ENCODE peak calls at places on chromosome 10, in four cellular contexts. One of them, this sample, is unnamed.

GRCh38 chr10:77417359-77417758 is 220.2 kb downstream of the KCNMA1 start:
- DNase-seq in prostate gland: no peak
- DNase-seq in psoas muscle: no peak
- DNase-seq in astrocyte: no peak
- DNase-seq in this sample: no peak

GRCh38 chr10:77641788-77642397 is 4.3 kb upstream of the KCNMA1 start:
- DNase-seq in psoas muscle: no peak
- DNase-seq in astrocyte: peak; percentile 47
- DNase-seq in prostate gland: peak; percentile 75
- DNase-seq in this sample: no peak

GRCh38 chr10:78470267-78471103 is 436.8 kb downstream of the RPS24 start:
- DNase-seq in astrocyte: peak; percentile 20
- DNase-seq in prostate gland: no peak
- DNase-seq in psoas muscle: no peak
- DNase-seq in this sample: no peak

GRCh38 chr10:98357208-98357836 is 57.7 kb downstream of the PYROXD2 start:
- DNase-seq in prostate gland: no peak
- DNase-seq in psoas muscle: no peak
- DNase-seq in astrocyte: peak; percentile 62
- DNase-seq in this sample: no peak

GRCh38 chr10:80454526-80455460 is 683 bp downstream of the TSPAN14 start:
- DNase-seq in psoas muscle: peak; percentile 48
- DNase-seq in astrocyte: no peak
- DNase-seq in prostate gland: no peak
- DNase-seq in this sample: peak; percentile 77

GRCh38 chr10:38159007-38159406 is 64.9 kb downstream of the ZNF37A start:
- DNase-seq in astrocyte: no peak
- DNase-seq in psoas muscle: no peak
- DNase-seq in prostate gland: no peak
- DNase-seq in this sample: no peak

GRCh38 chr10:68334672-68335467 is 2.1 kb upstream of the PBLD start:
- DNase-seq in psoas muscle: no peak
- DNase-seq in prostate gland: no peak
- DNase-seq in astrocyte: no peak
- DNase-seq in this sample: no peak

GRCh38 chr10:90579602-90580242 is 278.1 kb downstream of the HTR7 start:
- DNase-seq in astrocyte: peak; percentile 53
- DNase-seq in prostate gland: no peak
- DNase-seq in psoas muscle: no peak
- DNase-seq in this sample: no peak

GRCh38 chr10:86556933-86557649 is 35.5 kb upstream of the WAPL start:
- DNase-seq in prostate gland: no peak
- DNase-seq in astrocyte: no peak
- DNase-seq in psoas muscle: no peak
- DNase-seq in this sample: no peak

GRCh38 chr10:97771055-97771811 is 566 bp downstream of the SFRP5 start:
- DNase-seq in prostate gland: no peak
- DNase-seq in psoas muscle: no peak
- DNase-seq in astrocyte: peak; percentile 26
- DNase-seq in this sample: no peak

GRCh38 chr10:32943854-32944661 is 14.0 kb downstream of the ITGB1 start:
- DNase-seq in astrocyte: no peak
- DNase-seq in prostate gland: no peak
- DNase-seq in psoas muscle: no peak
- DNase-seq in this sample: no peak

GRCh38 chr10:84159076-84159475 is 14.5 kb upstream of the GPR15LG start:
- DNase-seq in psoas muscle: no peak
- DNase-seq in astrocyte: no peak
- DNase-seq in prostate gland: no peak
- DNase-seq in this sample: no peak

GRCh38 chr10:109784236-109784635 is 139.1 kb downstream of the XPNPEP1 start:
- DNase-seq in psoas muscle: no peak
- DNase-seq in prostate gland: no peak
- DNase-seq in astrocyte: peak; percentile 38
- DNase-seq in this sample: no peak

GRCh38 chr10:7622969-7623368 is 43.8 kb downstream of the ITIH5 start:
- DNase-seq in prostate gland: no peak
- DNase-seq in astrocyte: no peak
- DNase-seq in psoas muscle: no peak
- DNase-seq in this sample: no peak

GRCh38 chr10:77862595-77862994 is 64.0 kb downstream of the DLG5 start:
- DNase-seq in psoas muscle: no peak
- DNase-seq in prostate gland: no peak
- DNase-seq in astrocyte: no peak
- DNase-seq in this sample: no peak

GRCh38 chr10:123573236-123574147 is 92.7 kb upstream of the GPR26 start:
- DNase-seq in psoas muscle: no peak
- DNase-seq in astrocyte: no peak
- DNase-seq in prostate gland: peak; percentile 40
- DNase-seq in this sample: peak; percentile 76

GRCh38 chr10:23110722-23111660 is 15.6 kb downstream of the MSRB2 start:
- DNase-seq in astrocyte: no peak
- DNase-seq in prostate gland: no peak
- DNase-seq in psoas muscle: no peak
- DNase-seq in this sample: no peak

GRCh38 chr10:60753817-60754216 is 24.5 kb upstream of the CDK1 start:
- DNase-seq in astrocyte: no peak
- DNase-seq in psoas muscle: no peak
- DNase-seq in prostate gland: no peak
- DNase-seq in this sample: no peak

GRCh38 chr10:1374901-1375804 is 319.0 kb downstream of the WDR37 start:
- DNase-seq in psoas muscle: no peak
- DNase-seq in astrocyte: no peak
- DNase-seq in prostate gland: no peak
- DNase-seq in this sample: no peak

GRCh38 chr10:32958992-32959703 is 1.1 kb upstream of the ITGB1 start:
- DNase-seq in psoas muscle: no peak
- DNase-seq in prostate gland: no peak
- DNase-seq in astrocyte: no peak
- DNase-seq in this sample: no peak

GRCh38 chr10:5588603-5589002 is 63.8 kb downstream of the CALML3 start:
- DNase-seq in psoas muscle: no peak
- DNase-seq in prostate gland: no peak
- DNase-seq in astrocyte: no peak
- DNase-seq in this sample: no peak

GRCh38 chr10:48554668-48555067 is 50.2 kb downstream of the ARHGAP22 start:
- DNase-seq in prostate gland: no peak
- DNase-seq in astrocyte: no peak
- DNase-seq in psoas muscle: no peak
- DNase-seq in this sample: no peak

GRCh38 chr10:76437011-76437410 is 1005.6 kb downstream of the LRMDA start:
- DNase-seq in prostate gland: no peak
- DNase-seq in psoas muscle: no peak
- DNase-seq in astrocyte: no peak
- DNase-seq in this sample: no peak

GRCh38 chr10:110764378-110764777 is 107.3 kb upstream of the PDCD4 start:
- DNase-seq in psoas muscle: no peak
- DNase-seq in astrocyte: no peak
- DNase-seq in prostate gland: no peak
- DNase-seq in this sample: no peak

GRCh38 chr10:71891437-71891836 is 40.4 kb upstream of the PSAP start:
- DNase-seq in prostate gland: no peak
- DNase-seq in astrocyte: no peak
- DNase-seq in psoas muscle: no peak
- DNase-seq in this sample: peak; percentile 35

GRCh38 chr10:71889388-71889987 is 38.4 kb upstream of the PSAP start:
- DNase-seq in psoas muscle: no peak
- DNase-seq in astrocyte: no peak
- DNase-seq in prostate gland: no peak
- DNase-seq in this sample: peak; percentile 16

GRCh38 chr10:71887767-71888166 is 36.7 kb upstream of the PSAP start:
- DNase-seq in psoas muscle: no peak
- DNase-seq in prostate gland: no peak
- DNase-seq in astrocyte: no peak
- DNase-seq in this sample: peak; percentile 13

GRCh38 chr10:71888248-71888622 is 37.2 kb upstream of the PSAP start:
- DNase-seq in prostate gland: no peak
- DNase-seq in astrocyte: no peak
- DNase-seq in psoas muscle: no peak
- DNase-seq in this sample: peak; percentile 28

GRCh38 chr10:71888623-71889387 is 37.8 kb upstream of the PSAP start:
- DNase-seq in astrocyte: peak; percentile 79
- DNase-seq in prostate gland: peak; percentile 34
- DNase-seq in psoas muscle: peak; percentile 87
- DNase-seq in this sample: peak; percentile 83
- TF ChIP-seq CTCF in astrocyte: no peak
- TF ChIP-seq CTCF in prostate gland: no peak
- TF ChIP-seq CTCF in psoas muscle: no peak
- TF ChIP-seq CTCF in this sample: no peak

GRCh38 chr10:88060762-88061161 is 197.3 kb downstream of the PTEN start:
- DNase-seq in astrocyte: no peak
- DNase-seq in psoas muscle: no peak
- DNase-seq in prostate gland: no peak
- DNase-seq in this sample: no peak
- TF ChIP-seq CTCF in astrocyte: no peak
- TF ChIP-seq CTCF in psoas muscle: no peak
- TF ChIP-seq CTCF in prostate gland: no peak
- TF ChIP-seq CTCF in this sample: no peak

GRCh38 chr10:34667177-34667576 is 147.9 kb downstream of the PARD3 start:
- DNase-seq in psoas muscle: no peak
- DNase-seq in prostate gland: no peak
- DNase-seq in astrocyte: no peak
- DNase-seq in this sample: no peak

GRCh38 chr10:34664706-34665105 is 150.4 kb downstream of the PARD3 start:
- DNase-seq in astrocyte: no peak
- DNase-seq in prostate gland: no peak
- DNase-seq in psoas muscle: no peak
- DNase-seq in this sample: no peak

GRCh38 chr10:34670101-34670500 is 145.0 kb downstream of the PARD3 start:
- DNase-seq in astrocyte: no peak
- DNase-seq in psoas muscle: no peak
- DNase-seq in prostate gland: no peak
- DNase-seq in this sample: no peak

GRCh38 chr10:34669079-34669478 is 146.0 kb downstream of the PARD3 start:
- DNase-seq in astrocyte: no peak
- DNase-seq in prostate gland: no peak
- DNase-seq in psoas muscle: no peak
- DNase-seq in this sample: no peak

GRCh38 chr10:34666008-34666700 is 148.9 kb downstream of the PARD3 start:
- DNase-seq in prostate gland: peak; percentile 63
- DNase-seq in psoas muscle: no peak
- DNase-seq in astrocyte: peak; percentile 91
- DNase-seq in this sample: no peak
- TF ChIP-seq CTCF in prostate gland: peak; percentile 72
- TF ChIP-seq CTCF in psoas muscle: peak; percentile 69
- TF ChIP-seq CTCF in astrocyte: peak; percentile 69
- TF ChIP-seq CTCF in this sample: peak; percentile 39

GRCh38 chr10:81873231-81873931 is 1.6 kb upstream of the NRG3 start:
- DNase-seq in psoas muscle: no peak
- DNase-seq in astrocyte: no peak
- DNase-seq in prostate gland: no peak
- DNase-seq in this sample: no peak

GRCh38 chr10:81874878-81875679 is at the start of gene NRG3:
- DNase-seq in prostate gland: no peak
- DNase-seq in astrocyte: no peak
- DNase-seq in psoas muscle: no peak
- DNase-seq in this sample: no peak

GRCh38 chr10:81875680-81876252 is 772 bp downstream of the NRG3 start:
- DNase-seq in astrocyte: no peak
- DNase-seq in psoas muscle: no peak
- DNase-seq in prostate gland: no peak
- DNase-seq in this sample: no peak

GRCh38 chr10:81872206-81872605 is 2.8 kb upstream of the NRG3 start:
- DNase-seq in prostate gland: no peak
- DNase-seq in psoas muscle: no peak
- DNase-seq in astrocyte: no peak
- DNase-seq in this sample: no peak

DNA sequence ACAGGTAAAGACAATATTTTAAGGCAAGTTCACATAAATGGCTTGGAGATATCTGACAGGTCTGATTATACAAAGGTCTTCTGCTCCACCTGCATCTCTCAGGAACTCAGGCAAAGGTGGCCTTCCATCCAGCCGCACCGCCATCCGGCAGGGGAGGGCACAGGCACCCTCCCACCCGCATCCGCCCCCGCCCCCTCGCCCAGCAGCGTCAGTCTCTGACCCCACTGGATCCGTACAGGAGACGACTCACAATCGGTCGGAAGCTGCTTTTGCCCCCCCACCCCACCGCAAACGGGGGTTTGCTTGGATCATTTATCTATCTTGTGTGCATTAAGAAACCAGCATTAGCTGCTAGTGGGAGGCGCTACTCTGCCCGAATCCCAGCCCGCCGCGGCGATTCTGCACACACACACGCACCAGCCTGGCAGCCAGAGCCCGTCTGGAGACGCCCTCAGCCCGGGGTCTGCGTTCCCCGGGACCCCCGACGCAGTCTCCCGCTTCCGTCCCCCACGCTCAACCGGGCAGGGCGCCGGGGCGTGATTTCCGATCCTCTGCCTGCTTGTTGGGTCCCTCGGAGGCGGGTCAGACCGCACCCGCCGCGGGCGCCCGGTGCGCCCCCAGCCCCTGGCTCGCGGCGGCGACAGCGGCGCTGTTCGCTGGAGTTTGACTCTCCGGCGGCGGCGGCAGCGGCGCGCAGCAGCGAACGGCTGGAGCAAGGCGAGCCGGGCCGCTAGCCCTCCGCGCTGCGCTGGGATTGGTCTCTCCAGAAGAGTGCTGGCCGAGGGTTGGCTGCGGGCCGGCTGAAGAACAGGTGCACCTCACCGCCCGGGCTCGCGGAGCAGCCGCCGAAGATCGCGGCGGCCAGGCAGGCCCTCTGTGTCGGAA is 820 bp upstream of the NRG3 start:
- DNase-seq in astrocyte: peak; percentile 12
- DNase-seq in psoas muscle: peak; percentile 34
- DNase-seq in prostate gland: no peak
- DNase-seq in this sample: peak; percentile 76
- TF ChIP-seq CTCF in astrocyte: no peak
- TF ChIP-seq CTCF in psoas muscle: no peak
- TF ChIP-seq CTCF in prostate gland: no peak
- TF ChIP-seq CTCF in this sample: no peak

This sample was measured in right lobe of liver.